ENCODE peak calls at places on chromosomes 16 and 17, in ten cellular contexts. U, L, N, V, H, G, P, Q, D and F are unnamed samples.

GRCh38 chr17:81666092-81666341 is 388 bp downstream of the OXLD1 start:
- DNase-seq in G (no peak), L (peak), P (no peak), N (no peak), V (no peak), Q (no peak), U (no peak), D (no peak), H (no peak), F (no peak)

GRCh38 chr16:85667841-85668413 is 20.8 kb downstream of the GINS2 start:
- DNase-seq in D (no peak), U (no peak), L (no peak), P (no peak), H (no peak), N (no peak), V (no peak), Q (no peak), G (no peak), F (no peak)

GRCh38 chr16:81673432-81673831 is 105.7 kb upstream of the PLCG2 start:
- DNase-seq in G (peak), P (no peak), U (no peak), N (no peak), H (no peak), L (no peak), V (no peak), Q (no peak), D (peak), F (no peak)

GRCh38 chr17:7405413-7405881 is 1.6 kb upstream of the TMEM256 start:
- DNase-seq in P (no peak), G (no peak), N (no peak), L (peak), V (peak), H (no peak), Q (peak), D (no peak), U (no peak), F (no peak)

GRCh38 chr16:11629071-11630030 is 38.9 kb upstream of the SNN start:
- DNase-seq in Q (no peak), N (no peak), G (no peak), D (no peak), U (no peak), V (no peak), L (no peak), P (peak), H (no peak), F (no peak)

GRCh38 chr17:27389542-27390140 is 66.6 kb upstream of the KSR1 start:
- DNase-seq in P (no peak), U (no peak), D (no peak), G (no peak), V (no peak), L (no peak), N (no peak), H (no peak), Q (no peak), F (no peak)

GRCh38 chr16:83973581-83974385 is 5.7 kb downstream of the NECAB2 start:
- DNase-seq in D (no peak), Q (no peak), V (no peak), U (no peak), G (no peak), H (no peak), P (no peak), N (no peak), L (no peak), F (no peak)

GRCh38 chr17:59505610-59506276 is 59.7 kb upstream of the DHX40 start:
- DNase-seq in D (no peak), U (no peak), L (peak), G (no peak), V (peak), Q (no peak), H (no peak), N (no peak), P (no peak), F (no peak)